ENCODE peak calls at places on chromosome 4, in five cellular contexts. I is A549, U is K562, R is GM12878, E is HepG2. F is an unnamed sample.

GRCh38 chr4:110344165-110344564 is 131.8 kb upstream of the ENPEP start:
- DNase-seq in I (peak), U (peak), R (no peak), E (no peak), F (peak)

GRCh38 chr4:59102311-59102710 is 1992.1 kb upstream of the IGFBP7 start:
- DNase-seq in I (no peak), U (no peak), R (no peak), E (no peak), F (no peak)

GRCh38 chr4:177448850-177449249 is 6.6 kb upstream of the AGA start:
- DNase-seq in I (no peak), U (no peak), R (no peak), E (no peak), F (no peak)

GRCh38 chr4:149279331-149279730 is 536.3 kb downstream of the IQCM start:
- DNase-seq in I (no peak), U (no peak), R (no peak), E (no peak), F (no peak)

GRCh38 chr4:54231419-54232150 is 2.5 kb downstream of the PDGFRA start:
- DNase-seq in I (no peak), U (no peak), R (no peak), E (no peak), F (peak)

GRCh38 chr4:98794565-98795205 is 134.2 kb downstream of the EIF4E start:
- DNase-seq in I (no peak), U (peak), R (no peak), E (no peak), F (no peak)

GRCh38 chr4:184812651-184813181 is 13.1 kb downstream of the ACSL1 start:
- DNase-seq in I (peak), U (no peak), R (no peak), E (no peak), F (no peak)

GRCh38 chr4:139552506-139552905 is 3.5 kb downstream of the SETD7 start:
- DNase-seq in I (no peak), U (no peak), R (no peak), E (no peak), F (no peak)

GRCh38 chr4:24768604-24769003 is 26.8 kb upstream of the SOD3 start:
- DNase-seq in I (no peak), U (no peak), R (no peak), E (no peak), F (no peak)

GRCh38 chr4:53361451-53361850 is 4.4 kb downstream of the SCFD2 start:
- DNase-seq in I (no peak), U (no peak), R (no peak), E (no peak), F (no peak)

GRCh38 chr4:88359558-88359957 is 19.1 kb upstream of the HERC6 start:
- DNase-seq in I (no peak), U (no peak), R (no peak), E (no peak), F (no peak)

GRCh38 chr4:185011408-185011807 is 6.9 kb upstream of the HELT start:
- DNase-seq in I (no peak), U (peak), R (no peak), E (peak), F (peak)

GRCh38 chr4:69473699-69474098 is 22.0 kb downstream of the UGT2B4 start:
- DNase-seq in I (no peak), U (no peak), R (no peak), E (no peak), F (no peak)

GRCh38 chr4:103424853-103425252 is 226.7 kb upstream of the CENPE start:
- DNase-seq in I (peak), U (no peak), R (no peak), E (peak), F (no peak)

GRCh38 chr4:99436462-99436861 is 1.3 kb upstream of the ADH7 start:
- DNase-seq in I (no peak), U (no peak), R (no peak), E (no peak), F (no peak)

GRCh38 chr4:145485120-145485519 is 3.5 kb downstream of the SMAD1 start:
- DNase-seq in I (no peak), U (no peak), R (no peak), E (no peak), F (no peak)

GRCh38 chr4:154231796-154232478 is 259.7 kb downstream of the DCHS2 start:
- DNase-seq in I (no peak), U (no peak), R (no peak), E (no peak), F (no peak)

GRCh38 chr4:169147217-169147616 is 123.5 kb downstream of the SH3RF1 start:
- DNase-seq in I (no peak), U (no peak), R (no peak), E (no peak), F (no peak)

GRCh38 chr4:174154455-174154854 is 129.0 kb downstream of the FBXO8 start:
- DNase-seq in I (peak), U (peak), R (no peak), E (no peak), F (no peak)

GRCh38 chr4:86497131-86497530 is 97.0 kb upstream of the PTPN13 start:
- DNase-seq in I (no peak), U (no peak), R (peak), E (no peak), F (no peak)

GRCh38 chr4:76897522-76898384 is at the start of gene SOWAHB:
- DNase-seq in I (no peak), U (no peak), R (no peak), E (peak), F (peak)
- TF ChIP-seq REST in I (no peak), U (no peak), R (no peak), E (no peak), F (no peak)

GRCh38 chr4:156784970-156785369 is 186.6 kb downstream of the PDGFC start:
- DNase-seq in I (no peak), U (no peak), R (no peak), E (no peak), F (no peak)
- H3K27ac ChIP-seq in I (no peak), U (no peak), R (no peak), E (no peak), F (no peak)

GRCh38 chr4:78654809-78655208 is 103.2 kb downstream of the ANXA3 start:
- DNase-seq in I (no peak), U (no peak), R (no peak), E (no peak), F (no peak)
- TF ChIP-seq RFX5 in I (no peak), U (no peak), R (no peak), E (no peak), F (no peak)

GRCh38 chr4:8292388-8293107 is 23.0 kb downstream of the HTRA3 start:
- DNase-seq in I (no peak), U (no peak), R (no peak), E (no peak), F (no peak)

GRCh38 chr4:8289956-8290700 is 20.6 kb downstream of the HTRA3 start:
- DNase-seq in I (no peak), U (no peak), R (no peak), E (no peak), F (no peak)

GRCh38 chr4:8291701-8292387 is 22.3 kb downstream of the HTRA3 start:
- DNase-seq in I (no peak), U (no peak), R (no peak), E (no peak), F (no peak)

GRCh38 chr4:8290701-8290970 is 21.1 kb downstream of the HTRA3 start:
- DNase-seq in I (no peak), U (no peak), R (no peak), E (no peak), F (no peak)

GRCh38 chr4:8291036-8291682 is 21.6 kb downstream of the HTRA3 start:
- DNase-seq in I (no peak), U (no peak), R (no peak), E (no peak), F (no peak)
- TF ChIP-seq REST in I (no peak), U (no peak), R (no peak), E (no peak), F (no peak)

GRCh38 chr4:10074767-10075105 is 41.9 kb downstream of the WDR1 start:
- DNase-seq in I (peak), U (peak), R (no peak), E (no peak), F (no peak)

GRCh38 chr4:10074076-10074766 is 42.4 kb downstream of the WDR1 start:
- DNase-seq in I (no peak), U (no peak), R (no peak), E (no peak), F (no peak)

GRCh38 chr4:10077101-10077491 is 39.5 kb downstream of the WDR1 start:
- DNase-seq in I (no peak), U (no peak), R (no peak), E (no peak), F (no peak)

GRCh38 chr4:10075953-10076391 is 40.6 kb downstream of the WDR1 start:
- DNase-seq in I (no peak), U (no peak), R (no peak), E (no peak), F (no peak)

DNA sequence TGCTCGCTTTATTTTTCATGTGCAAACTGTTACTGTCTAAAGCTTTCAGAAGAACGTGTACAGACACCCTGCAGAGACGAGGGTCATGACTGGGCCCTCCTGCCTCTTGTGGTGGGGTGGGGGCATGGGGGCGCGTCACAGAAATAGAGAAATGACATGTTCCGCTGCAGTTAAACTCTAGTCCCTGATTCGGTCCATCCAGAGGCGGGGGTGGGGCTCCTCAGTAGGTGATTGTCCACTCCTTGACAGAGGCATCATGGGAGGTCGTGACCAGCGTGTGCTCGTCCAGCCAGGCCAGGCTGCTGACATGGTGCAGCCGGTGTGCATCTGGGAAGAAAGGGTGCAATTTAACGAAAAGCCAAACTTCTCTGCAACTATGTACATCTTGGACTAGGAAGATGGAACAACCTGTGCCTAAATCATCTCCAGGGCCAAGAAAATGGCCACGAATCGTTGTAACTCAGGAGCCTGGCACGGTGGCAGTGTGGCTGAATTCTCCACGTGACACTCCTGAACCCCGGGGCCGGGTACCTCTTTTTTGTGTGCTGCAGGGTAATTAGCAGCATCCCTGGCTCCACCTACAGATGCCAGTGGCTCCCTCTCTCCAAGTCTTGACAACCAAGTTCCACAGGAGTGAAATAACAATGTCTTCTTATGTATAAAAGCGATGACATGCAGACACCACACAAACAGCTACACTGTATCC is 41.3 kb downstream of the WDR1 start:
- DNase-seq in I (no peak), U (no peak), R (no peak), E (no peak), F (no peak)
- H3K27ac ChIP-seq in I (no peak), U (no peak), R (no peak), E (peak), F (no peak)

F was measured in SK-N-SH.